ENCODE peak calls at places on chromosomes 13 and 19, in seven cellular contexts. G, B, R, D, N, U and X are unnamed samples.

GRCh38 chr19:50890422-50891252 is 17.4 kb downstream of the KLK2 start:
- DNase-seq in D (no peak), N (no peak), R (no peak), G (no peak), U (no peak), B (peak), X (peak)

GRCh38 chr13:79631260-79631659 is 150.3 kb downstream of the NDFIP2 start:
- DNase-seq in D (no peak), U (peak), N (no peak), R (peak), G (peak), B (peak), X (peak)

GRCh38 chr19:18233224-18233825 is 7.1 kb upstream of the PDE4C start:
- DNase-seq in U (no peak), G (peak), B (peak), R (peak), D (peak), N (peak), X (peak)

GRCh38 chr19:18650468-18651001 is 13.7 kb downstream of the KLHL26 start:
- DNase-seq in R (no peak), B (peak), D (no peak), U (no peak), G (no peak), N (peak), X (no peak)

GRCh38 chr13:47004552-47004951 is 107.7 kb upstream of the HTR2A start:
- DNase-seq in U (no peak), G (no peak), N (no peak), B (no peak), D (no peak), R (no peak), X (no peak)

GRCh38 chr13:30464496-30465351 is 1.0 kb downstream of the HMGB1 start:
- DNase-seq in D (peak), R (peak), U (no peak), B (peak), G (peak), N (peak), X (peak)

GRCh38 chr19:11141937-11142527 is 13.6 kb downstream of the SPC24 start:
- DNase-seq in R (no peak), U (no peak), N (no peak), G (no peak), D (no peak), B (no peak), X (peak)

GRCh38 chr13:89568746-89569145 is 1778.7 kb upstream of the MIR17HG start:
- DNase-seq in R (no peak), B (no peak), N (no peak), D (no peak), U (no peak), G (no peak), X (no peak)

GRCh38 chr13:39512687-39513086 is 90.3 kb downstream of the LHFPL6 start:
- DNase-seq in N (no peak), D (no peak), U (no peak), R (no peak), G (no peak), B (no peak), X (no peak)

GRCh38 chr19:41595890-41596280 is 19.9 kb downstream of the CEACAM21 start:
- DNase-seq in N (no peak), U (no peak), G (no peak), R (no peak), B (no peak), D (no peak), X (no peak)

GRCh38 chr13:48477191-48477855 is 55.6 kb downstream of the RCBTB2 start:
- DNase-seq in B (no peak), R (no peak), G (no peak), D (no peak), N (no peak), U (no peak), X (no peak)

GRCh38 chr13:37360556-37360955 is 238.0 kb downstream of the POSTN start:
- DNase-seq in N (no peak), G (no peak), R (no peak), D (no peak), U (no peak), B (peak), X (no peak)

DNA sequence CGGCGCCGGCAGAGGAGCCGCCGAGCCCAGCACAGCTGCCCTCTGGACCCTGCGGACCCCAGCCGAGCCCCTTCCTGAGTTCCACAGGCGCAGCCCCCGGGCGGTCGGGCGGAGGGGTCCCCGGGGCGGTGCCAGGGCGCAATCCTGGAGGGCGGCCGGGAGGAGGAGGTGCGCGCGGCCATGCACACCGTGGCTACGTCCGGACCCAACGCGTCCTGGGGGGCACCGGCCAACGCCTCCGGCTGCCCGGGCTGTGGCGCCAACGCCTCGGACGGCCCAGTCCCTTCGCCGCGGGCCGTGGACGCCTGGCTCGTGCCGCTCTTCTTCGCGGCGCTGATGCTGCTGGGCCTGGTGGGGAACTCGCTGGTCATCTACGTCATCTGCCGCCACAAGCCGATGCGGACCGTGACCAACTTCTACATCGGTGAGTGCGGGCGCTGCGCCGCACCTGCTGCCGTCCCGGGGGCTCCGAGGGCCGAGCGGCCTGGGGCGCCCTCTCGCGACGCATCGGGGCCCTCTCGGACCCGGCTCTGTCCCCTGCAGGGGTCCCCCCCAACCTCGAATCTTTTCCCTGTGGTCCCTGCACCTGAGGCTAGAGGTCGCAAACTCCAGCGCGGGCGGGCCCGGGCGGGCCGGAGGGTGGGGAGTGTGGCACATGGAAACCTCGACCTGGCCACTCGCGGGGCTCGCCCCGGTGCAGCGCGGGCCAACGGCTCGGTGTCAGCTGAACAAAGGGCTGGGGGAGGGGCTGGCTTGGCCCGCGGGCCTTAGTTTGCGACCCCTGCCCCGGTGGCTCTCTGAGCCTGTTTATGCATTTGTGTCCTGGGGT is at the start of gene KISS1R:
- DNase-seq in B (peak), U (no peak), R (peak), N (peak), G (peak), D (no peak), X (peak)
- TF ChIP-seq EZH2 in B (no peak), U (no peak), R (no peak), N (no peak), G (peak), D (no peak), X (no peak)

GRCh38 chr13:20362642-20363041 is 130.5 kb upstream of the GJB6 start:
- DNase-seq in B (no peak), N (no peak), G (no peak), R (no peak), U (no peak), D (no peak), X (no peak)

GRCh38 chr13:20360041-20360491 is 127.9 kb upstream of the GJB6 start:
- DNase-seq in D (no peak), U (no peak), R (no peak), N (no peak), B (peak), G (no peak), X (peak)

GRCh38 chr13:20359335-20359734 is 127.2 kb upstream of the GJB6 start:
- DNase-seq in N (no peak), B (peak), D (no peak), U (peak), R (no peak), G (no peak), X (peak)

GRCh38 chr13:20363162-20363561 is 131.0 kb upstream of the GJB6 start:
- DNase-seq in G (no peak), N (no peak), R (no peak), U (no peak), B (no peak), D (no peak), X (no peak)

DNA sequence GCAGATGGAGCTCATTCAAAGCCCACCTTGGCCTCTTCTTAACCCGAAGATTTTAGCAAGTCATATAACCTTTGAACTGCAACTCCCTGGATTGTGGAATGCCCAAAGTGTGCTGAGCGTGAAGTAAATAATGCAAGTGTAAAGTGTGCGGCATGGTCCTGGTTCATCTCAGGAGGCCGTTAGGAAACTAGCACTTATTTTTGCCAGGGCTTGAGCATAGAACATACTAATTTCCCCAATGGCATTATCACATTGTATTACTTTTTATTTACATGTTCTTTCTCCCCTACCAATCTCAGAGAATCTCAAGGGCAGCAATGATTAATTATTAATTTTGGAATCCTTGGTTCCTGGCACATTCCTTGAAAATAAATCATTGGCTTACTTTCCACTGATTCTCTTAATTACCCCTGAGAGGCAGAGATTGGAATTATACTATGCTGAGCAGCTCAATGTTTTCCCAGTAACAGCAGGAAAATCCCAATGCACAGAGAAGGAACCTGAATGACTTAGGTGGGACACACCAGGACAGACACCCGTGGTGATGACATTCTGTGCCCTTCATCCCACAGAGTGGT is 128.8 kb upstream of the GJB6 start:
- DNase-seq in D (no peak), G (no peak), N (no peak), U (no peak), B (peak), R (no peak), X (no peak)
- H2AFZ ChIP-seq in D (no peak), G (no peak), N (no peak), U (no peak), B (no peak), R (no peak), X (no peak)

DNA sequence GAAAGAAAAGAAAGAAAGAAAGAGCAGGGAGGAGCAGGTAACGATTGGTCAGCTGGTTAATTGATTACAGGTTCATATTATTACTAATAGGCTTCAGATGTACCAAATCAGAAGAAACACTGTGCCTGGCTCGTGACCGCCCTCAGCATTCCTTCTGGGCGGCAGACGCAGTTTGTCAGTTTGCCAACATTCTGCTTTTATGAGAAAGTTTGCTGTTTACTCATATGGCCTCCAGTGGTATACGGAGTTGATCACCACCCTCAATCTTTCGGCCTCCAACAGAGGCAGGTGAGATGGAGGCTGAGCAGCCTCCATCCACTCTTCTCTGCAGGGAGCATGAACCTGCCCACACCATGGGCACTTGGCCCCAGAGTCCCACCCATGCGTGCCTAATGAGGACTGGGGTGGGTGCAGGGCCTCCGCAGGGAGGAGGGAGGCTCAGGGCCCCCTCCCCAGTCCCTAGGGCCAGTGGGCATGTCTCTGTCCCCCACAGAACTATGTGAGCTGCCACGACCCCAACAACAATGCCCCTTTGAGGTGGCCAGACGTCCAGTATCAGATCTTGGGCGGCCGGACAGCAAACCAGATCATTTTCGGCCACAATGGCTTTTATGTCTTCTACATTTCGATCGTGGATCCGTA is 8.8 kb downstream of the PRR22 start:
- DNase-seq in R (no peak), N (no peak), U (no peak), B (peak), G (no peak), D (no peak), X (peak)
- TF ChIP-seq EZH2phosphoT487 in R (no peak), N (no peak), U (no peak), B (no peak), G (no peak), D (no peak), X (no peak)

GRCh38 chr19:29843180-29844051 is 31.6 kb downstream of the CCNE1 start:
- DNase-seq in B (peak), U (no peak), R (peak), D (no peak), N (peak), G (peak), X (no peak)
- TF ChIP-seq EZH2 in B (no peak), U (no peak), R (no peak), D (no peak), N (peak), G (no peak), X (no peak)

DNA sequence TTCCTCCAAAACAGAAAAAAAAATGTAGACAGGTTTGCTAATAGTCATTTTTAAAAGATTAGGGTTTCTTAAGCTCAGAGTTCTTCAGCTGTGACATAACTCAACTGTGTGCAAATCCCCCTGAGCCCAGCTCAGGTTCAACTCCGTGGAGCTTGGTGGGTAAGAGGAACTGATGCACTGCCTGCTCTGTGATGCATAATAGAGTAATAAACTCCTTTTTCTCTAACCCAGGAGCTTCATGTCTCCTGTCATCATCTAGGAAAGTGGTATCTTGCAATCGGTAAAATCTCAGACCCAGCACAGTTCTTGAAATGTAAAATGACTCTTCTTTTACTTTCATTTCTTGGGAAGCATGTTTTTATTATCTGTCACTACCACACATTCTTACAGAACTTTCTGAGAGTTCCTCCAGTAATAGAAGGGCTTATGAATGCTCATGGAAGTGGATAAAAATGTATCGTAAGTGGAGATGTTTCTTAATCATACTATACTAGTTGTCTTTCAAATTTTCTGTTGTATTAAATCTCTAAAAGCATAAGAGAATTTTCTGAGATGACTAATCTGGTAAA is 123.8 kb upstream of the PCDH9 start:
- DNase-seq in N (no peak), U (no peak), B (no peak), G (no peak), R (no peak), D (no peak), X (no peak)
- H2AFZ ChIP-seq in N (no peak), U (no peak), B (no peak), G (peak), R (peak), D (peak), X (peak)

GRCh38 chr13:110580800-110581199 is 19.3 kb upstream of the RAB20 start:
- DNase-seq in B (peak), D (no peak), N (no peak), U (no peak), R (no peak), G (no peak), X (no peak)

GRCh38 chr13:110575322-110576069 is 14.0 kb upstream of the RAB20 start:
- DNase-seq in U (no peak), D (no peak), R (no peak), G (no peak), B (peak), N (peak), X (no peak)

GRCh38 chr13:110574161-110574560 is 12.6 kb upstream of the RAB20 start:
- DNase-seq in U (no peak), D (no peak), B (peak), G (no peak), R (no peak), N (no peak), X (no peak)

GRCh38 chr13:110576070-110576394 is 14.5 kb upstream of the RAB20 start:
- DNase-seq in R (no peak), B (no peak), U (no peak), N (no peak), D (no peak), G (no peak), X (no peak)

DNA sequence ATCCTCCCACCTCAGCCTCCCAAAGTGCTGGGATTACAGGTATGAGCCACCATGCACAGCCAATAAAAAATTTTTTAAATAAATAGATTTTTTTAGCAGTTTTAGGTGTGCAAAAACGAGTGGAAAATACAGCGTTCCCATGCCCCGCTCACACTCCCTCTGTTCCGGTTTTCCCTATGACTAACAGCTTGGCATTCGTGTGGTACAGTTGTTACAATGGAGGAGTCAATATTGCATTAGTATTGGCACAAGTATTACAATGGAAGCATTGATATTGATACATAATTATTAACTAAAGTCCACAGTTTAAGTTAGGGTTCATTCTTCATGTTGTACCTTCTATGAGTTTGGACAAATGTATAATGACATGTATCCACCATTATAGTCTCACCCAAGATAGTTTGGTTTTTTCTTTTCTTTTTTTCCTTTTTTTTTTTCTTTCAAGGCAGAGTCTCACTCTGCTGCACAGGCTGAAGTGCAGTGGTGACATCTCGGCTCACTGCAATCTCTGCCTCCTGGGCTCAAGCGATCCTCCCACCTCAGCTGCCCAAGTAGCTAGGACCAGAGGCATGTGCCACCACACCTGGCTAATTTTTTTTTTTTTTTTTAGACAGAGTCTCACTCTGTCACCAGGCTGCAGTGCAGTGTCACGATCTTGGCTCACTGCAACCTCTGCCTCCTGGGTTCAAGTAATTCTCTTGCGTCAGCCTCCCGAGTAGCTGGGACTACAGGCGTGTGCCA is 15.4 kb upstream of the RAB20 start:
- DNase-seq in G (no peak), U (no peak), N (no peak), D (no peak), B (no peak), R (no peak), X (no peak)
- TF ChIP-seq EZH2phosphoT487 in G (no peak), U (no peak), N (no peak), D (no peak), B (no peak), R (no peak), X (no peak)